ENCODE peak calls at places on chromosomes 2 and 18, in four cellular contexts. N is astrocyte of the spinal cord, I is retinal pigment epithelial cell, M is heart left ventricle. X is an unnamed sample.

GRCh38 chr2:234747032-234747431 is 204.8 kb upstream of the SH3BP4 start:
- DNase-seq in N (no peak), I (no peak), M (no peak), X (no peak)

GRCh38 chr18:44066541-44066940 is 614.1 kb upstream of the SETBP1 start:
- DNase-seq in N (no peak), I (no peak), M (no peak), X (no peak)

GRCh38 chr2:157831573-157832315 is 44.4 kb downstream of the ACVR1 start:
- DNase-seq in N (peak; percentile 54), I (no peak), M (no peak), X (no peak)

GRCh38 chr18:72419914-72420313 is 124.2 kb downstream of the CBLN2 start:
- DNase-seq in N (peak; percentile 50), I (peak; percentile 5), M (no peak), X (no peak)

GRCh38 chr2:192190474-192190873 is 4.3 kb downstream of the TMEFF2 start:
- DNase-seq in N (peak; percentile 63), I (no peak), M (no peak), X (no peak)

GRCh38 chr18:62450546-62451395 is 72.1 kb upstream of the ZCCHC2 start:
- DNase-seq in N (peak; percentile 70), I (peak; percentile 87), M (peak; percentile 58), X (no peak)

GRCh38 chr2:172846551-172846950 is 110.9 kb downstream of the RAPGEF4 start:
- DNase-seq in N (no peak), I (no peak), M (no peak), X (no peak)

GRCh38 chr2:141393214-141393545 is 737.6 kb downstream of the LRP1B start:
- DNase-seq in N (peak; percentile 55), I (peak; percentile 90), M (no peak), X (no peak)

GRCh38 chr2:226354434-226354833 is 445.2 kb downstream of the IRS1 start:
- DNase-seq in N (peak; percentile 57), I (no peak), M (no peak), X (no peak)

GRCh38 chr2:228600265-228600664 is 418.8 kb upstream of the SPHKAP start:
- DNase-seq in N (peak; percentile 79), I (peak; percentile 34), M (no peak), X (no peak)

GRCh38 chr2:239361311-239361642 is 39.5 kb downstream of the HDAC4 start:
- DNase-seq in N (peak; percentile 27), I (peak; percentile 8), M (no peak), X (no peak)

GRCh38 chr2:45932278-45932975 is 281.0 kb downstream of the PRKCE start:
- DNase-seq in N (peak; percentile 36), I (no peak), M (no peak), X (no peak)

GRCh38 chr2:45925636-45926350 is 274.3 kb downstream of the PRKCE start:
- DNase-seq in N (no peak), I (no peak), M (no peak), X (no peak)

GRCh38 chr2:45928946-45929345 is 277.5 kb downstream of the PRKCE start:
- DNase-seq in N (no peak), I (no peak), M (peak; percentile 73), X (no peak)

GRCh38 chr2:45929674-45930395 is 278.4 kb downstream of the PRKCE start:
- DNase-seq in N (no peak), I (no peak), M (no peak), X (no peak)

GRCh38 chr2:45930396-45930792 is 278.9 kb downstream of the PRKCE start:
- DNase-seq in N (peak; percentile 16), I (no peak), M (no peak), X (no peak)
- TF ChIP-seq CTCF in N (no peak), I (no peak), M (no peak), X (no peak)

DNA sequence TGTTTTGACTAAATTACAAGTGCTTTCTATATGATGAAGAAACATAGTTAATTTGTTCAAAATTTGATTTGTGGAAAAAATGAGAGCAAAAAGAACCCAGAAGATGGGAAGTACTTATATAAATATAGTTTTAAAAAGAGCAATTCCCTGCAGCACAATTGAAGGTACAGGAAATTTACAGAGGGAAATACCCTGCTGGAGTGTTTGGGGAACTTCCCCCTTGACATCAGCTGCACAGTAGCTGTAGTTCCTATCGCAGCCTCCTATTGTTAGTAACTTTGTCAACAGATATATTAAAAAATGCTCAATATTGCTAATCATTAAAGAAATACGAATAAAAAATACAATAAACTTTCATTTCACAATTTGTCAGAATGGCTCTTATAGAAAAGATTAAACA is 1118.8 kb upstream of the ZEB2 start:
- DNase-seq in N (no peak), I (no peak), M (no peak), X (no peak)
- TF ChIP-seq CTCF in N (peak; percentile 7), I (no peak), M (no peak), X (no peak)

DNA sequence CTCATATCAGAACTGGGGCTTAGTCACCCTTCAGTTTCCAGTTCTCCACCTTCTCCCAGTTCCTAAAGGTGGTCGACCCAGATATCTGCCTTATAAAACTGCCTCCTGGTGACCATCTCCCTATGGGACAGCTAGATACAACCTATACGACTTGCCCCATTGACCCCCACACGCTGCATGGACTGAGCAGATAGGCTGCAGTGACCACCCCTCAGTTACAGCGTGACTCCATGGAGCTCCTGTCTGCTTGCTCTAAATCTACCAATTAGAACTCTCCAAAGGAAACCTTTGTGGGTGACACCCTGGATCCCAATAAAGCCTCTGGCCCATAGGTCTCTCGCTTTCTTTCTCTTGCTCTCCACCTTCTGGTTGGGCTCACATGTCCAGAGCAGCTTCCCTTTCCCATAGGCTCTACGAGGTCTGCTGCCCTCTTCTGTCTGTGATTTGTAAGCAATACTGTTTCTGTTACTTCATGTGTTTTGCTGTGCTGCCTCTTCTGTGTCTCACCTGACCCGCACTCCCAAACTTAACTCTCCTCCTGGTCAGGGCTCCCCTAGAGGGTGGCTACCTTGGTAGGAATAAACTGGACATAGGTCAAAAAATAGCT is 971.3 kb upstream of the FAM98A start:
- DNase-seq in N (no peak), I (no peak), M (no peak), X (peak; percentile 14)
- TF ChIP-seq CTCF in N (no peak), I (peak; percentile 18), M (no peak), X (peak; percentile 31)

DNA sequence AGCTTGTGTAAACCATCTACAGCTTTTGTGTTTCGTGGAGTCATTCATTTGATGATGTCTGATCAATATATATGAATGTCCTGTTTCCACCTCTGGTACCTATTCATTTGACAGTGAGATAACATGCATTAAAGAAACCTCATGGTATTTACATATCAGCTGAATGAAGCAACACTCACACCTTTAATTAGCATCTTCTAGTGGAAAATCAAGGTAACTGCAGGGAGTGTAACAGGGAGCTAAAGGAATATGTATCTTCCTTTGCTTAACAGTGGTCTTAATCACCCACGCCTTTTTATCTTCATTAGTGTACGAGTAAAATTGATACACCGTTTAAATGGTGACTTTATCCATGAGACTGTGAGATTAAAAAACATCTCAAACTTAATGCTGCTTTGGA is 15.6 kb downstream of the SLC39A10 start:
- DNase-seq in N (no peak), I (no peak), M (no peak), X (no peak)
- TF ChIP-seq CTCF in N (no peak), I (peak; percentile 16), M (no peak), X (no peak)

GRCh38 chr2:96239745-96240264 is 26.0 kb downstream of the TMEM127 start:
- DNase-seq in N (no peak), I (no peak), M (no peak), X (no peak)
- TF ChIP-seq CTCF in N (no peak), I (no peak), M (no peak), X (no peak)

DNA sequence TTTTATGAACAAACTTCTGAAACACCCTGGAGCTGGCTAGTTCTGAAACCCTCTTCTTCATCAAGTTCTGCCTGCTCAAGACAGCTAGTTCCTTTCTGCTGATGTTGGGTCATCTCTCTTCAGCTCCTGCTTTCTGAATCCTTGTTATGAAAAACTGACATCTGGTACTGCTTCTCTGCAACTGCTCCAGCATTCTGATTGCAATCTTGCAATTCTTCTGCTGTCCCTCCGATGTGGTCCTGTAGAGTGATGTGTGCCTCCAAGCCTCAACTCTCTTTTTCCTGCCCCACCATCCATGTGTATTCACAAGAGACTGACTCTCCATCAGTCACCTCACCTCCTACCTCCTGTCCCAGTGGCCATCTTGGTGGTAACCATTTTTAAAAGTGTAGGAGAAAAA is 21.8 kb downstream of the COL6A3 start:
- DNase-seq in N (no peak), I (no peak), M (no peak), X (no peak)
- TF ChIP-seq CTCF in N (no peak), I (no peak), M (no peak), X (no peak)

DNA sequence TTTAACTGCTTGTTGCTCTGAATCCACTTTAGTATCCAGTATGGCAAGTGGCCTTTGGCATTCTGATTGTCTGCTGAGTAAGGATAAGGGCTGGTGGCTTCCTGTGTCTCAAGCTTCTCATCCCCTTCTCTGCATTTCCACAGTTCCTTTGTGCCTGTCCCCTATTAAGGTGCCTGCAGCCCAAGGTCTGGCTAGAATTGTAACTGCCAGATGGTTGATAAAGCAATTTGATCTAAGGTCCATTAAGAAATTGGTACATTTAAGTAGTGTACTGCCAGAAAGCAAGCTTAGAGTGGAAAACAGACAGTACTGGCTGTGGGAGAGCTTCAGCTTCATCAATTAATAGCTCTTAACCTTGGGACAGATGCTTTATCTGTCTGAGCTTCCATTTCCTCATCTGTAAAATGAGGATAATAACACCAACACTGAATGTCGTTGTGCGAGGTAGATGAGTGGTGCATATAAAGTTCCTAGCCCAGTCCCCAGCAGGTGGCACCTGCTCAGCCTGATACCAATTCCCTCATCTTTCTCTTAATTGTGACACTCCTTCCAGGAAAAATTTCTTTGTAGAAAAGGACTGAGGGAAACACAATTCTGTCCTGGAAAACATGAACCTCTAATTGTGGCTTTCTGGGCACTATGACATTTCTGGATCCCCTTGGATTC is 570.6 kb upstream of the GCFC2 start:
- DNase-seq in N (no peak), I (no peak), M (no peak), X (no peak)
- TF ChIP-seq CTCF in N (no peak), I (no peak), M (no peak), X (no peak)

GRCh38 chr2:205696541-205697441 is 14.5 kb downstream of the NRP2 start:
- DNase-seq in N (peak; percentile 75), I (no peak), M (no peak), X (no peak)
- TF ChIP-seq CTCF in N (peak; percentile 45), I (peak; percentile 55), M (no peak), X (peak; percentile 40)